ENCODE peak calls at places on chromosomes 6 and 20, in eight cellular contexts. N is HEK293T; X is activated CD4-positive, alpha-beta T cell treated with anti-CD3 and anti-CD28 coated beads, Interleukin-2, amount 50 U/mL, for 1 hour; M is left colon; O is NAMALWA; H is activated gamma-delta T cell treated with Interleukin-2 at 50 U/mL for 16 hours; U is A549; L is brain microvascular endothelial cell. C is an unnamed sample.

GRCh38 chr20:11060423-11061205 is 386.8 kb upstream of the JAG1 start:
- DNase-seq in N (no peak), U (no peak), H (no peak), O (no peak), L (no peak), X (no peak), M (no peak), C (no peak)

GRCh38 chr6:140537834-140538680 is 1163.6 kb upstream of the CITED2 start:
- DNase-seq in N (peak), U (peak), X (no peak), O (no peak), H (no peak), M (no peak), L (peak), C (no peak)

GRCh38 chr6:125117818-125118217 is 35.8 kb upstream of the TPD52L1 start:
- DNase-seq in U (no peak), X (no peak), M (no peak), N (no peak), H (no peak), O (no peak), L (peak), C (no peak)

GRCh38 chr6:112232845-112233256 is 21.5 kb downstream of the LAMA4 start:
- DNase-seq in L (peak), H (no peak), X (no peak), O (no peak), U (no peak), M (no peak), N (peak), C (no peak)

GRCh38 chr6:135830452-135830851 is 21.0 kb upstream of the PDE7B start:
- DNase-seq in N (no peak), H (no peak), L (peak), U (no peak), M (no peak), X (no peak), O (no peak), C (no peak)

GRCh38 chr20:49054032-49054643 is 8.0 kb downstream of the CSE1L start:
- DNase-seq in X (no peak), M (no peak), N (no peak), L (peak), H (no peak), O (no peak), U (no peak), C (no peak)

GRCh38 chr6:125749112-125749863 is at the start of gene HEY2:
- DNase-seq in U (peak), M (peak), N (peak), H (peak), X (peak), L (peak), O (peak), C (peak)

GRCh38 chr6:4668271-4669179 is 107.7 kb upstream of the CDYL start:
- DNase-seq in O (no peak), X (no peak), U (no peak), L (peak), N (no peak), H (no peak), M (no peak), C (no peak)

GRCh38 chr6:22320750-22321149 is 23.9 kb upstream of the PRL start:
- DNase-seq in O (no peak), M (no peak), L (peak), N (no peak), U (peak), H (no peak), X (no peak), C (no peak)

GRCh38 chr20:50541606-50542041 is 31.4 kb downstream of the PTPN1 start:
- DNase-seq in L (no peak), O (peak), U (no peak), H (no peak), X (no peak), M (no peak), N (no peak), C (no peak)

GRCh38 chr6:25202505-25202904 is 76.7 kb upstream of the CARMIL1 start:
- DNase-seq in L (peak), H (no peak), O (no peak), M (no peak), U (no peak), N (no peak), X (no peak), C (no peak)

GRCh38 chr6:154329350-154330170 is 27.0 kb downstream of the IPCEF1 start:
- DNase-seq in O (no peak), L (no peak), U (no peak), M (no peak), N (no peak), H (no peak), X (no peak), C (no peak)

GRCh38 chr20:63359164-63359934 is 1.8 kb downstream of the CHRNA4 start:
- DNase-seq in H (no peak), L (no peak), O (no peak), X (no peak), N (no peak), M (no peak), U (no peak), C (no peak)

GRCh38 chr6:16764188-16764950 is 3.1 kb upstream of the ATXN1 start:
- DNase-seq in L (peak), X (no peak), M (no peak), N (no peak), O (peak), H (no peak), U (peak), C (no peak)

GRCh38 chr20:4151991-4152695 is 136.8 kb upstream of the RNF24 start:
- DNase-seq in U (no peak), M (no peak), O (no peak), L (peak), N (no peak), H (no peak), X (no peak), C (no peak)

GRCh38 chr20:17680128-17680835 is 1.8 kb downstream of the RRBP1 start:
- DNase-seq in X (no peak), N (peak), O (no peak), H (peak), L (peak), M (peak), U (peak), C (no peak)

GRCh38 chr6:111427341-111428116 is 55.5 kb downstream of the REV3L start:
- DNase-seq in L (peak), N (no peak), X (no peak), H (no peak), M (no peak), O (no peak), U (peak), C (no peak)

GRCh38 chr6:142713959-142714358 is 231.0 kb downstream of the HIVEP2 start:
- DNase-seq in M (no peak), O (no peak), L (no peak), X (no peak), U (no peak), H (no peak), N (no peak), C (no peak)

GRCh38 chr6:20013485-20013884 is 176.3 kb downstream of the ID4 start:
- DNase-seq in X (no peak), U (no peak), N (no peak), H (no peak), M (no peak), L (no peak), O (no peak), C (no peak)

GRCh38 chr6:104940881-104941693 is 15.8 kb upstream of the LIN28B start:
- DNase-seq in H (no peak), L (no peak), N (peak), M (no peak), X (peak), O (no peak), U (no peak), C (no peak)

GRCh38 chr6:41298785-41299498 is 12.5 kb upstream of the TREM1 start:
- DNase-seq in M (no peak), U (no peak), L (no peak), H (no peak), X (no peak), O (peak), N (no peak), C (no peak)

GRCh38 chr20:36126836-36127529 is 27.6 kb upstream of the EPB41L1 start:
- DNase-seq in U (no peak), L (no peak), X (no peak), N (no peak), M (no peak), O (no peak), H (no peak), C (no peak)

GRCh38 chr6:129321303-129321702 is 388.7 kb downstream of the ARHGAP18 start:
- DNase-seq in N (no peak), X (no peak), H (no peak), O (no peak), L (peak), M (no peak), U (no peak), C (no peak)

C was measured in T-helper 9 cell.